ENCODE peak calls at places on chromosomes 11 and 22, in eight cellular contexts. L, D, S, A, G, X, Z and R are unnamed samples.
A peak's percentile ranks its signal among the peaks of the same experiment; 100 is the strongest.

GRCh38 chr11:106288057-106288456 is 210.6 kb downstream of the AASDHPPT start:
- DNase-seq in A (no peak), L (no peak), G (no peak), D (no peak), X (no peak), S (no peak), Z (no peak), R (no peak)

GRCh38 chr11:117562111-117562510 is 234.5 kb downstream of the CEP164 start:
- DNase-seq in A (no peak), L (peak; percentile 34), D (no peak), Z (no peak), X (no peak), G (no peak), S (no peak), R (no peak)

GRCh38 chr22:50705851-50706351 is 32.1 kb upstream of the ACR start:
- DNase-seq in D (no peak), X (no peak), L (peak; percentile 66), S (no peak), G (no peak), Z (no peak), A (no peak), R (peak; percentile 11)

GRCh38 chr11:113412675-113413074 is 25.1 kb downstream of the ANKK1 start:
- DNase-seq in A (no peak), Z (no peak), X (no peak), S (no peak), D (no peak), G (no peak), L (peak; percentile 62), R (no peak)

GRCh38 chr11:126501641-126502040 is 146.2 kb downstream of the ST3GAL4 start:
- DNase-seq in S (no peak), D (no peak), A (no peak), G (no peak), L (no peak), Z (no peak), X (no peak), R (no peak)

GRCh38 chr22:49011769-49012598 is 815.7 kb downstream of the BRD1 start:
- DNase-seq in A (no peak), S (no peak), D (no peak), L (peak; percentile 37), X (peak; percentile 35), Z (no peak), G (no peak), R (no peak)

GRCh38 chr11:8386134-8386864 is 122.6 kb upstream of the LMO1 start:
- DNase-seq in A (no peak), X (no peak), S (no peak), Z (no peak), G (no peak), D (no peak), L (no peak), R (no peak)

GRCh38 chr11:33622806-33623205 is 77.8 kb downstream of the C11orf91 start:
- DNase-seq in L (no peak), Z (no peak), G (no peak), D (no peak), S (no peak), A (no peak), X (no peak), R (no peak)

GRCh38 chr22:39244496-39245129 is at the start of gene PDGFB:
- DNase-seq in S (no peak), G (peak; percentile 41), A (no peak), L (no peak), D (peak; percentile 75), X (no peak), Z (peak; percentile 35), R (no peak)

GRCh38 chr22:19120829-19121630 is 1.2 kb downstream of the DGCR2 start:
- DNase-seq in L (peak; percentile 77), Z (no peak), X (no peak), D (no peak), S (peak; percentile 64), A (peak; percentile 27), G (peak; percentile 80), R (peak; percentile 31)

GRCh38 chr11:36131719-36132349 is 157.4 kb downstream of the COMMD9 start:
- DNase-seq in S (no peak), G (peak; percentile 14), Z (peak; percentile 72), X (peak; percentile 66), L (no peak), D (peak; percentile 55), A (no peak), R (peak; percentile 76)

GRCh38 chr11:103737791-103738190 is 298.6 kb upstream of the DDI1 start:
- DNase-seq in S (no peak), X (no peak), Z (no peak), G (no peak), A (no peak), L (no peak), D (no peak), R (no peak)

GRCh38 chr11:121933694-121934093 is 182.3 kb downstream of the BLID start:
- DNase-seq in Z (no peak), A (no peak), D (no peak), S (no peak), X (no peak), L (no peak), G (no peak), R (no peak)

GRCh38 chr22:42601879-42602465 is 12.7 kb downstream of the POLDIP3 start:
- DNase-seq in L (no peak), G (no peak), D (no peak), A (no peak), X (no peak), S (no peak), Z (no peak), R (no peak)

DNA sequence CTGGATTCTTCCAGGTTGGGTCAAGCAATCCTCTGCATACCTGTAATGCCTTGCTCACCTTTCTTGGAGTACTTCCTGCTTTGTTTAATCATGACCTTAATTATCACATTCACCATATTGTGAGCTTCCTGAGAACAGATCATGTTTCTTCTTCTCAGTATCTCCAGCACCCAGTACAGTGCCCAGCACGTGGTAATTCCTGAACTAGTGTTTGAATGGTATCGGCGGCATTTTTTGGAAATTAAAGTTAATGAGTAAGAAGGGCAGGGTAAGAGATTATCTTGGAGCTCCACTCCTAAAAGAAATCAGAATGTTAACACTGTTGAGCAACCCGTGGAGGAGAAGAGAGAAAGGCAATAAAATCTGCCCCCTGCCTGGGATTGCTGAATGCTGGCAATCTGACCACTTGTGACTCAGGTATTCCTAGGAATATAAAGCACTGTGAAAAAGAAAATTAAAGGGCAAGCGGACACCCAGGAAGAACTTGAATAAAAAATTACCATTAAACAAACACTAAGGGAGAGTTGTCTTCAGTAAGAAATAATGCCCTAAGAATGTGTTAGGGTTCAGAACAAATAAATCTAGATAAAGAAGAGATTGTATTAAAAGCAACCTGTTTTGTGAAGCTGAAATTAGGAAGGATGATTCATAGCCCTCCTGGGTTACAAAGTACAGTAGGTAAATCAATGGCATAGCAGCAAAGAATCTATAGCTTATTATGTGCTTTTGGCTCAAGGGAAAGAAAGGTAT is 92.9 kb downstream of the PDHX start:
- DNase-seq in D (no peak), X (no peak), L (no peak), G (peak; percentile 42), A (peak; percentile 96), Z (no peak), S (peak; percentile 78), R (no peak)
- H3K27ac ChIP-seq in D (no peak overlapping the region), X (no peak overlapping the region), L (no peak overlapping the region), G (peak overlapping the region; percentile 68), A (peak overlapping the region; percentile 99), Z (no peak overlapping the region), S (peak overlapping the region; percentile 90), R (no peak overlapping the region)

DNA sequence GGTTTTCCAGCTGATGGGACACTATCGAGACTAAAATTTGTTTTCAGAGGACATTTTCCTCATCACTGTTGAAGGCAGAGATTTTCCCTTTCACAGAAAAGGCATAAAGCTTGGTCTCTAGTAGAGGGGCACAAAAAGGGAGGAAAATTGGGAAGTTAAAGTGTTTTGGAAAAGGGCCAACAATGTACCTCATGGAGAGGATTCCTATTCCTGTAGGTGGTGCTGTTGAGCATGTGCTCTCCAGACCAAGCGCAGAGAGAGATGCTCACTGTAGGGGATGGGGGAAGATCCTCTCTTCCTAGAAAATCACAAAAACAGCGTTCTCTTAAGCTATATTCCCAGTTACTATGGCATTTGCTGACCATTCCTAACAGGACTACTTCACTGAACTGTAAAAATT is 44.9 kb downstream of the OR4C46 start:
- DNase-seq in L (no peak), D (no peak), A (no peak), S (no peak), X (no peak), G (no peak), Z (no peak), R (no peak)
- H3K9me3 ChIP-seq in L (peaks cover 53% of the 10 kb centered on the region), D (peaks cover 41% of the 10 kb centered on the region), A (no peaks in the 10 kb centered on the region), S (no peaks in the 10 kb centered on the region), X (peaks cover 27% of the 10 kb centered on the region), G (peaks cover 15% of the 10 kb centered on the region), Z (peaks cover 6% of the 10 kb centered on the region), R (no peaks in the 10 kb centered on the region)

DNA sequence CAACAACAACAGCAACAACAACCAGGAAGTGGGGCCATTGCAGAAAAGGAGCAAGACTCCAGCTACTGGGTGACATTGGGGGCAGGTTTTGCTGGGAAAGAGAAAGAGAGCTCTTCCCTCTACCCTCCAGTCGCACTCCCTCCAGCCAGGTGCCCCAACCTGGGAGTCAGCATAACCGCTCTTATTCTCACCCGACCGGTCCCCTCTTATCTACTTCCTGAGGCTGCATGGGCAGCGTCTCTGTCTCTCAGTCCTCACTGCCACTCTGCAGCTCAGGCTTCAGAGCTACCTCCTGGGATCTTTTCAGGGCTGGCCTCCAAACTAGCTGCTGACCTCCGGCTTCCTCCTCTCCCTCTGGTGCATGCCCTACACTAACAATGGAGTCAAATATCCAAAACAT is 5.1 kb downstream of the ZNF70 start:
- DNase-seq in G (no peak), X (no peak), A (no peak), Z (no peak), D (no peak), S (no peak), L (no peak), R (no peak)
- TF ChIP-seq POLR2A in G (no peak), X (no peak), A (no peak), Z (no peak), D (no peak), S (no peak), L (no peak), R (no peak)

GRCh38 chr22:37063436-37064420 is 12.2 kb downstream of the KCTD17 start:
- DNase-seq in G (peak; percentile 62), S (no peak), A (no peak), Z (no peak), L (no peak), D (no peak), X (no peak), R (no peak)

GRCh38 chr22:37064553-37064952 is 13.0 kb downstream of the KCTD17 start:
- DNase-seq in D (no peak), L (no peak), S (no peak), Z (no peak), G (no peak), A (no peak), X (no peak), R (no peak)

GRCh38 chr22:37062657-37063381 is 11.3 kb downstream of the KCTD17 start:
- DNase-seq in L (no peak), X (no peak), A (no peak), S (no peak), G (no peak), D (no peak), Z (no peak), R (no peak)

GRCh38 chr22:37065961-37066360 is 14.4 kb downstream of the KCTD17 start:
- DNase-seq in X (no peak), L (no peak), A (no peak), D (no peak), Z (no peak), S (no peak), G (no peak), R (no peak)

DNA sequence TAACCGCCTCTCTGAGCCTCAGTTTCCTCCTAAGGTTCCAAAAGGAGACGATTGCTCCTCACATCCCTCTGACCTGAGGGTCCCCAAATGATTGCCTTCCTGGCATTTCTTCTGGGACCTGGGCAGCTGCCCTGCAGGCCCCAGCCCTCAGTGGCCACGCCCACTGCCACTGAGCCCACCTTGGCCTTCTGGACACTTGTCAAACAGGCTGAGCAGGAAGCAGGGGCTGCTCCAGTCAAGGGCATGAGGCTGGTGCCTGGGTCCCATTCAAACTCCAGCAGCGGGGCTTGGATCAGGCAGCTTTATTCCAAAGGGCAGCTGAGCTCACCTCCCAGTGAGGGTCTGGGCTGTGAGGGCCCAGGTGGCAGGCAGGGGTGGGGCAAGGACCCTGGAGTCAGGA is 13.6 kb downstream of the KCTD17 start:
- DNase-seq in D (no peak), L (no peak), S (no peak), X (no peak), A (no peak), G (no peak), Z (no peak), R (no peak)
- H3K27ac ChIP-seq in D (no peak overlapping the region), L (no peak overlapping the region), S (no peak overlapping the region), X (no peak overlapping the region), A (no peak overlapping the region), G (no peak overlapping the region), Z (no peak overlapping the region), R (no peak overlapping the region)